ENCODE peak calls at places on chromosomes 13 and 19, in seven cellular contexts. D, T, F, Q, A, U and J are unnamed samples.

GRCh38 chr19:7083076-7083956 is 13.8 kb downstream of the ZNF557 start:
- DNase-seq in D (no peak), T (no peak), F (no peak), Q (no peak), A (no peak), U (no peak), J (no peak)

GRCh38 chr19:1004204-1004802 is 4.1 kb downstream of the GRIN3B start:
- DNase-seq in D (no peak), T (no peak), F (no peak), Q (no peak), A (no peak), U (no peak), J (no peak)

GRCh38 chr19:3029070-3029923 is at the start of gene TLE2:
- DNase-seq in D (peak; percentile 84), T (no peak), F (no peak), Q (no peak), A (no peak), U (no peak), J (no peak)

GRCh38 chr13:111460548-111461444 is 140.4 kb downstream of the TEX29 start:
- DNase-seq in D (no peak), T (peak; percentile 30), F (no peak), Q (peak; percentile 32), A (peak; percentile 15), U (peak; percentile 54), J (peak; percentile 56)

GRCh38 chr19:43664008-43664407 is 6.0 kb downstream of the PLAUR start:
- DNase-seq in D (no peak), T (no peak), F (peak; percentile 35), Q (no peak), A (no peak), U (no peak), J (no peak)

GRCh38 chr19:23391239-23391638 is 4.0 kb downstream of the ZNF91 start:
- DNase-seq in D (no peak), T (no peak), F (no peak), Q (no peak), A (no peak), U (no peak), J (no peak)

GRCh38 chr13:38824342-38824741 is 137.5 kb downstream of the FREM2 start:
- DNase-seq in D (no peak), T (no peak), F (peak; percentile 36), Q (no peak), A (no peak), U (no peak), J (no peak)

GRCh38 chr13:73324842-73325241 is 266.0 kb downstream of the KLF5 start:
- DNase-seq in D (no peak), T (no peak), F (no peak), Q (no peak), A (no peak), U (no peak), J (no peak)

GRCh38 chr13:28001837-28002473 is 13.5 kb upstream of the URAD start:
- DNase-seq in D (peak; percentile 10), T (no peak), F (no peak), Q (no peak), A (no peak), U (no peak), J (no peak)

GRCh38 chr13:111556496-111556895 is 236.1 kb downstream of the TEX29 start:
- DNase-seq in D (no peak), T (no peak), F (no peak), Q (no peak), A (no peak), U (no peak), J (no peak)

GRCh38 chr13:92592757-92593156 is 633.9 kb upstream of the GPC6 start:
- DNase-seq in D (no peak), T (no peak), F (no peak), Q (no peak), A (no peak), U (no peak), J (no peak)

GRCh38 chr19:54364775-54365257 is at the start of gene LAIR1:
- DNase-seq in D (no peak), T (no peak), F (no peak), Q (no peak), A (no peak), U (no peak), J (no peak)

GRCh38 chr13:80010286-80010831 is 330.6 kb downstream of the SPRY2 start:
- DNase-seq in D (no peak), T (no peak), F (no peak), Q (no peak), A (no peak), U (no peak), J (no peak)

GRCh38 chr13:52345631-52346251 is 60.2 kb downstream of the THSD1 start:
- DNase-seq in D (no peak), T (no peak), F (no peak), Q (no peak), A (no peak), U (no peak), J (no peak)

DNA sequence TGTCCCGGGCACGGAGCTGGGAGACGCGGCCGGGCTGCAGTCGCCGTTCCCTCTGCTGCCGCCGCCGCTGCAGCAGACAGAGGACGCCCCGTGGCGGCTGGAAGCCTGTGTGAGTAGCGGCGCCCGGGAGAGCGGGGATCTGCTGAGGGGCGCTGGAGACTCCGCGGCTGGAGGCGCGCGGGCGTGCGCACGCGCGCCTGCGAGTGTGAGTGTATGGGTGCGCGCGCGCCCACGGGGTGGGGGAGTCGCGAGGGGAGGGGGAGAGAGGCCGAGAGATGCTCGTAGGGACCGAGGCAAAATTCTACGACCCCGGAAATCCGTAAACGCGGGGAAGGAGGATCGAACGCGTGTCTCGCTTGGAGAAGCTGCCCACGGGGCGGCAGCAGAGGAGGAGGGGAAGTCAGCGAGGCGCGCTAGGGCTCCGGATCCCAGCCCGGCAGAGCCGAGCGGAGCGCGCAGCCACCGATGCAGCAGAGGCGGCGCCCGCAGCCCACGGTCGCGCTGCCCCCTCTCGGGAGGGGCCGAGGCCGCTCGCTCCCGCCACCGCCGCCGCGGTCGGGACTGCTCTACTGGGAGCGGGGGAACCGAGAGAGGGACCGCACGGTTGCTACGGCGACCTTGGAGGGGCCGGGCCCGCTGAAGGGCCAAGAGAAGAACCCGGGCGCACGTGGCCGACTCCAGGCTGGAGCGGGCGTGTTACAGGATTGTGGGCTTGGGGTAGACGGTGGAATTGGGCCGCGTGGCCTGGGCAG is at the start of gene ENOX1:
- DNase-seq in D (no peak), T (peak; percentile 70), F (no peak), Q (peak; percentile 34), A (no peak), U (peak; percentile 67), J (peak; percentile 63)
- TF ChIP-seq SP1 in D (no peak), T (no peak), F (no peak), Q (no peak), A (no peak), U (no peak), J (no peak)

DNA sequence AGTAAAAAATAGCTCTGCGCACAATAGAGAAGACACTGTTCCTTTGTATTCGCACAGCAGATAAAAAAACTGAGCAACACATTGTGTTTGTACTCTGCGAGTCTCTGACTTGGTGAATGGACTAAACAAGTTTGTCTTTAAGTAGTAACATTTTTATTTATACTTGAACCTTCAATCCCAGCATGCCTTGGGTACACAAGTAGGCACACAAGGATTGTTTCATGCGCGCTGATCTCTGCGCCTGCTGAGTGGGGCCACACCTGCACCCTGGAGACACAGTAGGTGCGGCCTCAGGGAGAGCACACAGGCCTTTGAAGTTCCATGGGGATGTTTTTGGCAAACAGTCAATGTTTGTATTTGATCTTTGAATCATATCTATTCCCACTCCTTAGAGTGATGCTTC is 318.9 kb downstream of the MYO16 start:
- DNase-seq in D (no peak), T (no peak), F (no peak), Q (no peak), A (peak; percentile 24), U (no peak), J (no peak)
- TF ChIP-seq SP1 in D (no peak), T (no peak), F (no peak), Q (no peak), A (no peak), U (no peak), J (no peak)

GRCh38 chr13:49633687-49634086 is 5.4 kb downstream of the ARL11 start:
- DNase-seq in D (no peak), T (no peak), F (no peak), Q (no peak), A (no peak), U (no peak), J (no peak)
- TF ChIP-seq SP1 in D (no peak), T (no peak), F (no peak), Q (no peak), A (no peak), U (no peak), J (no peak)

DNA sequence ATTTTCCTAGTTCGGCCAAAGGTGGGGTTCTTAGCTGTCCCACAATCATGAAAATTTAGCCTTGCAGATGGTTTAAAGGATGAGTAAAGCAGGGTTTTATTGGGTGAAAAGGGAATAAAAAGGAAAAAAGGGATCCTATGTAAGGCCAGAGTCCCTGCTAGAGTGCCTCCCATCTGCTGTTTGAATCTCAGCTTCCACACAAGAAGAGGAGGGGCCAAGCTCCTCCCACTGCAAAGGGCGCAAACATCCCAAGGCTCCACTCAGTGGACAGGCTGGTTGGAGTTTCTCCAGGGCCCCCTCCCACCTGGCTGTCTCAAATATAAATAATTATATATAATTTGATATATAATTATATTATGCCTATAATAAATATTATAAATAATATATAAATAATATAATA is 1272.1 kb upstream of the PCDH20 start:
- DNase-seq in D (no peak), T (no peak), F (no peak), Q (no peak), A (no peak), U (no peak), J (peak; percentile 20)
- TF ChIP-seq SP1 in D (no peak), T (no peak), F (no peak), Q (no peak), A (no peak), U (no peak), J (no peak)

GRCh38 chr13:74687452-74688180 is 553.4 kb upstream of the KLF12 start:
- DNase-seq in D (no peak), T (no peak), F (no peak), Q (no peak), A (no peak), U (no peak), J (no peak)

GRCh38 chr13:74678308-74678958 is 544.2 kb upstream of the KLF12 start:
- DNase-seq in D (no peak), T (no peak), F (no peak), Q (no peak), A (no peak), U (no peak), J (no peak)

GRCh38 chr13:74681891-74682290 is 547.7 kb upstream of the KLF12 start:
- DNase-seq in D (no peak), T (no peak), F (no peak), Q (no peak), A (no peak), U (no peak), J (no peak)

DNA sequence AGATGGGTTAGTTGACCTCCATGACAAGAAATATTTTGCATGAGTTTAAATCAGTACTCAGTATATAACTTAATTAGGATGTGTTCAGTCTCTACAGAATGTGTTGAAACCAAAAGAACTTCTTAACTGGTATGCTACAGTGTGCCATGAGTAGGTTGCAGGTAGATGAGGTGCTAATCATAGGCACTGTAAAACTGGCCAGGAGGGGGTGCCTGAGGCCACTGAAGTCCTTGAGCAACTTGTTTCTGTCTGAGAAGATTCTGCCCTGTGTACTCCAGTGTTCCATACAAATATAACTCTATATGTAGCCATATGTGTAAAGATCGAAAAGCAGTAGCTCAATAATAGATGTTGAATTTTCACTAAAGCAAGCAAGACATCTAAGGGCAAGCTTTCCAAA is 549.2 kb upstream of the KLF12 start:
- DNase-seq in D (no peak), T (no peak), F (no peak), Q (no peak), A (peak; percentile 1), U (no peak), J (peak; percentile 20)
- TF ChIP-seq SP1 in D (no peak), T (no peak), F (no peak), Q (no peak), A (no peak), U (no peak), J (no peak)

GRCh38 chr13:21696865-21697448 is 26.1 kb downstream of the FGF9 start:
- DNase-seq in D (no peak), T (no peak), F (no peak), Q (no peak), A (peak; percentile 48), U (no peak), J (no peak)
- TF ChIP-seq SP1 in D (no peak), T (no peak), F (no peak), Q (no peak), A (no peak), U (no peak), J (no peak)